ENCODE peak calls at places on chromosomes 1 and 21, in five cellular contexts. G is heart right ventricle, I is ovary, Y is upper lobe of right lung, S is GM23338. C is an unnamed sample.

GRCh38 chr1:31101147-31101502 is 35.6 kb upstream of the PUM1 start:
- DNase-seq in S (no peak), I (peak), Y (no peak), G (no peak), C (no peak)

GRCh38 chr1:89610457-89610991 is 22.4 kb upstream of the LRRC8C start:
- DNase-seq in G (no peak), Y (no peak), S (no peak), I (no peak), C (no peak)

GRCh38 chr1:39789571-39790110 is 976 bp upstream of the BMP8B start:
- DNase-seq in Y (no peak), G (no peak), S (no peak), I (no peak), C (no peak)

GRCh38 chr1:219542828-219543518 is 69.9 kb downstream of the ZC3H11B start:
- DNase-seq in I (no peak), G (no peak), Y (no peak), S (no peak), C (no peak)

GRCh38 chr1:32702599-32703478 is at the start of gene SYNC:
- DNase-seq in S (peak), G (peak), I (peak), Y (peak), C (no peak)

GRCh38 chr21:42785666-42786427 is 93.5 kb downstream of the WDR4 start:
- DNase-seq in I (no peak), Y (no peak), G (no peak), S (no peak), C (no peak)

GRCh38 chr1:30109853-30110252 is 613.5 kb downstream of the MATN1 start:
- DNase-seq in Y (no peak), G (no peak), I (peak), S (no peak), C (no peak)

GRCh38 chr1:6695861-6696260 is 5.8 kb downstream of the DNAJC11 start:
- DNase-seq in S (no peak), G (no peak), I (no peak), Y (no peak), C (no peak)

GRCh38 chr1:156943756-156944155 is 23.3 kb downstream of the LRRC71 start:
- DNase-seq in Y (no peak), I (peak), S (no peak), G (no peak), C (no peak)

GRCh38 chr1:10939654-10940450 is 72.6 kb upstream of the TARDBP start:
- DNase-seq in Y (no peak), G (no peak), S (no peak), I (peak), C (no peak)

GRCh38 chr21:42282715-42283114 is 32.5 kb downstream of the TFF3 start:
- DNase-seq in I (no peak), S (no peak), G (no peak), Y (no peak), C (no peak)

GRCh38 chr1:244102471-244102870 is 51.4 kb downstream of the ZBTB18 start:
- DNase-seq in S (no peak), G (no peak), I (no peak), Y (no peak), C (no peak)

GRCh38 chr1:23103001-23103879 is 65.4 kb downstream of the LUZP1 start:
- DNase-seq in G (no peak), S (no peak), I (no peak), Y (no peak), C (no peak)

GRCh38 chr1:232599178-232600041 is 30.5 kb downstream of the SIPA1L2 start:
- DNase-seq in Y (no peak), I (no peak), S (no peak), G (no peak), C (no peak)

GRCh38 chr1:83693409-83694126 is 305.4 kb downstream of the TTLL7 start:
- DNase-seq in G (no peak), I (no peak), S (peak), Y (no peak), C (no peak)

GRCh38 chr1:176949033-176949662 is 215.4 kb downstream of the ASTN1 start:
- DNase-seq in G (peak), Y (peak), I (peak), S (peak), C (no peak)

GRCh38 chr1:178702141-178702540 is 22.9 kb upstream of the RALGPS2 start:
- DNase-seq in G (no peak), I (no peak), Y (no peak), S (no peak), C (no peak)

GRCh38 chr1:235147269-235147668 is 13.8 kb downstream of the RBM34 start:
- DNase-seq in G (no peak), S (no peak), Y (no peak), I (no peak), C (no peak)

GRCh38 chr1:28395181-28395580 is 25.6 kb downstream of the PHACTR4 start:
- DNase-seq in G (no peak), I (no peak), S (no peak), Y (no peak), C (no peak)

GRCh38 chr21:17976139-17976538 is 157.0 kb upstream of the C21orf91 start:
- DNase-seq in G (no peak), I (no peak), Y (no peak), S (no peak), C (no peak)

GRCh38 chr1:2791027-2791760 is 10.3 kb downstream of the TTC34 start:
- DNase-seq in G (no peak), Y (peak), I (no peak), S (no peak), C (no peak)

GRCh38 chr1:222466150-222466865 is 81.6 kb downstream of the HHIPL2 start:
- DNase-seq in G (no peak), Y (no peak), I (no peak), S (no peak), C (no peak)
- H3K4me3 ChIP-seq in G (no peak), Y (peak), I (no peak), S (no peak), C (no peak)

GRCh38 chr1:116359871-116360270 is 13.2 kb upstream of the ATP1A1 start:
- DNase-seq in S (no peak), I (no peak), Y (no peak), G (no peak), C (no peak)

GRCh38 chr1:116359060-116359830 is 13.8 kb upstream of the ATP1A1 start:
- DNase-seq in I (no peak), Y (no peak), S (no peak), G (no peak), C (no peak)

GRCh38 chr1:116362050-116362449 is 11.0 kb upstream of the ATP1A1 start:
- DNase-seq in I (no peak), Y (no peak), G (no peak), S (no peak), C (no peak)

GRCh38 chr1:116361648-116362047 is 11.4 kb upstream of the ATP1A1 start:
- DNase-seq in Y (no peak), S (no peak), I (no peak), G (no peak), C (no peak)

GRCh38 chr1:116360435-116361173 is 12.4 kb upstream of the ATP1A1 start:
- DNase-seq in G (no peak), S (no peak), Y (no peak), I (no peak), C (no peak)
- TF ChIP-seq CTCF in G (peak), S (no peak), Y (peak), I (no peak), C (peak)

GRCh38 chr1:200033511-200034261 is 6.2 kb downstream of the NR5A2 start:
- DNase-seq in I (no peak), G (no peak), S (peak), Y (no peak), C (no peak)
- H3K4me3 ChIP-seq in I (no peak), G (no peak), S (peak), Y (no peak), C (no peak)

DNA sequence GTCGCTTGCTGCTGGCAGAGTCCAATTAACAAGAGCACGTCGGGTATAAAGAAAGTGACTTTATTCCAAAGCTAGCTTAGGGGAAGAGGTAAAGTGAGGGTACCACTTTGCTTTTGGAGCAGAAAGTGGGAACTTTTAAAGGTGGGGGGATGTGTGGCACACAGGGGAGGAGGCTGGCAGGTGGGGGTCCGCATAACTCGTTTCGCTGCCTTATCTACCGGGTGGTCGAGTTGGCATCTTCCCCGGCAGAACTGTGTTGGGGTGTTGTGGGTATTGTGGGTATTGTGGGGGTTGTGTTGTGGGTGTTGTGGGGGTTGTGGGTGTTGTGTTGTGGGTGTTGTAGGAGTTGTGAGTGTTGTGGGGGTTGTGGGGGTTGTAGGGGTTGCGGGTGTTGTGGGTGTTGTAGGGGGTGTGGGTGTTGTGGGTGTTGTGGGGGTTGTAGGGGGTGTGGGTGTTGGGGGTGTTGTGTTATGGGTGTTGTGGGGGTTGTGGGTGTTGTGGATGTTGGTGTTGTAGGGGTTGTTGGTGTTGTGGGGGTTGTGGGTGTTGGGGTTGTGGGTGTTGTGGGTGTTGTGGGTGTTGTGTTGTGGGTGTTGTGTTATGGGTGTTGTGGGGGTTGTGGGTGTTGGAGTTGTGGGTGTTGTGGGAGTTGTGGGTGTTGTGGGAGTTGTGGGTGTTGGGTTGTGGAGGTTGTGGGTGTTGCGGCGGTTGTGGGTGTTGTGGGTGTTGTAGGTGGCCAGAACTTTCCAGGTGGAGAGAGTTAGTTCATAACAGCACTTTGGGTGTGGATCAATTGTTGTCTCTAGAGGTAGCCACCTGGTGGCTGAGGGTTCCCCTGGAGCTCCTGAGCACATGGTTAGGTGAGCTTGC is 52.7 kb downstream of the AGPAT3 start:
- DNase-seq in G (no peak), S (no peak), I (peak), Y (peak), C (no peak)
- TF ChIP-seq CTCF in G (no peak), S (no peak), I (no peak), Y (no peak), C (peak)

GRCh38 chr1:145958734-145959133 is 917 bp upstream of the LIX1L start:
- DNase-seq in Y (no peak), G (no peak), I (no peak), S (no peak), C (no peak)

GRCh38 chr1:145957443-145958319 is at the start of gene LIX1L:
- DNase-seq in Y (peak), G (peak), S (peak), I (peak), C (peak)

GRCh38 chr1:145960468-145961108 is 2.8 kb upstream of the LIX1L start:
- DNase-seq in S (peak), Y (peak), G (peak), I (peak), C (no peak)

GRCh38 chr1:145959957-145960467 is 2.2 kb upstream of the LIX1L start:
- DNase-seq in I (no peak), G (no peak), S (no peak), Y (no peak), C (no peak)

GRCh38 chr1:145959333-145959732 is 1.5 kb upstream of the LIX1L start:
- DNase-seq in Y (no peak), S (no peak), G (no peak), I (no peak), C (no peak)
- H3K4me3 ChIP-seq in Y (no peak), S (no peak), G (no peak), I (no peak), C (no peak)

C was measured in epithelial cell of proximal tubule.